ENCODE peak calls at places on chromosomes 13 and 19, in four cellular contexts. J, V, S and C are unnamed samples.
A peak's percentile ranks its signal among the peaks of the same experiment; 100 is the strongest.

GRCh38 chr13:44197791-44198770 is 175.5 kb upstream of the SERP2 start:
- DNase-seq in J (no peak), V (peak; percentile 39), S (no peak), C (no peak)

GRCh38 chr19:55544014-55544413 is 1.3 kb downstream of the SBK3 start:
- DNase-seq in J (no peak), V (no peak), S (no peak), C (no peak)

GRCh38 chr13:99624936-99625540 is 123.8 kb downstream of the TM9SF2 start:
- DNase-seq in J (no peak), V (no peak), S (no peak), C (no peak)

GRCh38 chr19:47228168-47228936 is 2.6 kb downstream of the BBC3 start:
- DNase-seq in J (no peak), V (peak; percentile 23), S (peak; percentile 45), C (peak; percentile 55)

GRCh38 chr13:113090415-113090770 is 15.2 kb upstream of the F7 start:
- DNase-seq in J (no peak), V (no peak), S (no peak), C (peak; percentile 20)

GRCh38 chr13:62663767-62664166 is 1248.1 kb upstream of the PCDH20 start:
- DNase-seq in J (no peak), V (no peak), S (no peak), C (no peak)

GRCh38 chr13:70634893-70635292 is 526.6 kb upstream of the KLHL1 start:
- DNase-seq in J (no peak), V (no peak), S (no peak), C (no peak)

GRCh38 chr19:4916292-4917082 is 7.2 kb downstream of the UHRF1 start:
- DNase-seq in J (no peak), V (no peak), S (no peak), C (no peak)

GRCh38 chr19:33390120-33390907 is 16.8 kb downstream of the CEBPG start:
- DNase-seq in J (no peak), V (peak; percentile 84), S (no peak), C (no peak)

GRCh38 chr13:44618326-44618725 is 42.2 kb upstream of the TSC22D1 start:
- DNase-seq in J (no peak), V (peak; percentile 16), S (no peak), C (no peak)

GRCh38 chr19:28560786-28561185 is 652.2 kb downstream of the UQCRFS1 start:
- DNase-seq in J (no peak), V (no peak), S (no peak), C (no peak)
- TF ChIP-seq CTCF in J (no peak), V (no peak), S (no peak), C (peak; percentile 28)

GRCh38 chr19:12838893-12839656 is 760 bp downstream of the MAST1 start:
- DNase-seq in J (no peak), V (no peak), S (no peak), C (peak; percentile 47)

GRCh38 chr19:12834976-12835757 is 788 bp upstream of the RTBDN start:
- DNase-seq in J (no peak), V (peak; percentile 15), S (no peak), C (peak; percentile 77)

GRCh38 chr19:12836529-12836863 is 1.8 kb upstream of the MAST1 start:
- DNase-seq in J (no peak), V (no peak), S (no peak), C (no peak)

GRCh38 chr19:12838182-12838890 is at the start of gene MAST1:
- DNase-seq in J (no peak), V (peak; percentile 29), S (no peak), C (peak; percentile 84)

GRCh38 chr19:12837225-12837624 is 1.1 kb upstream of the MAST1 start:
- DNase-seq in J (no peak), V (no peak), S (no peak), C (no peak)
- TF ChIP-seq CTCF in J (no peak), V (no peak), S (no peak), C (no peak)

GRCh38 chr19:40807147-40808020 is 8.4 kb downstream of the EGLN2 start:
- DNase-seq in J (no peak), V (no peak), S (no peak), C (no peak)
- TF ChIP-seq CTCF in J (peak; percentile 36), V (peak; percentile 28), S (no peak), C (no peak)

GRCh38 chr19:50906217-50906616 is 5.0 kb downstream of the KLK4 start:
- DNase-seq in J (no peak), V (peak; percentile 21), S (no peak), C (peak; percentile 62)
- TF ChIP-seq CTCF in J (peak; percentile 48), V (peak; percentile 36), S (no peak), C (peak; percentile 62)

GRCh38 chr13:72258340-72258981 is 391.5 kb upstream of the DACH1 start:
- DNase-seq in J (no peak), V (no peak), S (no peak), C (peak; percentile 10)

GRCh38 chr13:72259528-72259927 is 392.5 kb upstream of the DACH1 start:
- DNase-seq in J (no peak), V (no peak), S (no peak), C (no peak)

GRCh38 chr13:72255908-72256307 is 388.9 kb upstream of the DACH1 start:
- DNase-seq in J (no peak), V (peak; percentile 1), S (no peak), C (peak; percentile 50)

DNA sequence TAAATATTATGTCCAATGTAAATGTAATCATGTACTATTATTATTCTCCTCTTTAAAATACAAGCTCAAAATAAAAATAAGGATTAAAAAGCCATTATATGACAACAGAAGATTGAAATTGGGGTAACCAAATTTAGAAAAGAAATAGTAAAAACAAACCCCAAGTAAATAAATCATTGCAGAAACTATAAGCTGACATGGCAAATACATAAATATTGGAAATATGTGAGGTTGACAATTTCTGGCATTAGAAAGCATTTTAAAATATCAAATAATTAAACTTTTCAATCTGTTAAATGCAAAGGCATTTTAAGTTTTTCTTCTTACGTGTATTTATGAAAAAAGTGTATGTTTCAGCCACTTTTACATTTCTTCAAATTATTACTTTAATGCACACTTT is 394.7 kb upstream of the DACH1 start:
- DNase-seq in J (no peak), V (no peak), S (no peak), C (no peak)
- TF ChIP-seq CTCF in J (no peak), V (no peak), S (no peak), C (no peak)

GRCh38 chr13:109427695-109428094 is 358.7 kb downstream of the IRS2 start:
- DNase-seq in J (no peak), V (no peak), S (no peak), C (no peak)
- TF ChIP-seq CTCF in J (no peak), V (no peak), S (no peak), C (no peak)

GRCh38 chr19:42344336-42344893 is 19.0 kb downstream of the MEGF8 start:
- DNase-seq in J (no peak), V (no peak), S (no peak), C (no peak)

GRCh38 chr19:42348211-42348610 is 22.8 kb downstream of the MEGF8 start:
- DNase-seq in J (no peak), V (no peak), S (no peak), C (no peak)

GRCh38 chr19:42345191-42345812 is 19.9 kb downstream of the MEGF8 start:
- DNase-seq in J (no peak), V (peak; percentile 73), S (no peak), C (no peak)

DNA sequence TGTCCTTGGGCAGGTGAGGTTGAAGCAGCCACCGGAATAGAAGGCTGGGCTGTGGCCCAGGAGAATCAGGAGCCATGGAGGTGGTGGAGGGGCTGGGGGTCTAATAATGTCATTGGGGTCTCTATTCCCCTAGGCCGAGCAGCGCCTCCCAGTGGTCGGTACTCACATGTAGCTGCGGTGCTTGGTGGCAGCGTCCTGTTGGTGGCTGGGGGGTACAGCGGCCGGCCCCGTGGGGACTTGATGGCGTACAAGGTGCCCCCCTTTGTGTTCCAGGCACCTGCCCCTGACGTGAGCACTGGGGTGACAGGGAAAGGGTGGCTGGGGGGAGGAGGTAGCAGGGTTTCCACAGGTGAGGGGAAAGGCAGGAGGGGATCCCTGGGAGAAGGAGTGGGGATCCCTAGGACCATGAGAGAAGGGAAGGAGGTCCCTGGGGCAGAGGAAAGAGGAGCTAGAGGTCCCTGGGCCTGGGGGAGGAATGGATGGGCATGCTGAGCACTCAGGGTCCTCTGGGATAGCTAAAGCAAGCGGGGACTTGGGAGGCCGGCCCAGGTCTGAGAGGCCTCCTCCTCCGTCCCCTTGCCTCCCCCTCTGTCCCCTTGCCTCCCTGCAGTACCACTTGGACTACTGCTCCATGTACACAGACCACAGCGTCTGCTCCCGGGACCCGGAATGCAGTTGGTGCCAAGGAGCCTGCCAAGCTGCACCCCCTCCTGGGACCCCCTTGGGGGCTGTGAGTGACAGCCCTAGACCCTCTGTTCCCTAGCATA is 18.1 kb downstream of the MEGF8 start:
- DNase-seq in J (no peak), V (no peak), S (no peak), C (no peak)
- TF ChIP-seq CTCF in J (peak; percentile 12), V (no peak), S (no peak), C (peak; percentile 39)

DNA sequence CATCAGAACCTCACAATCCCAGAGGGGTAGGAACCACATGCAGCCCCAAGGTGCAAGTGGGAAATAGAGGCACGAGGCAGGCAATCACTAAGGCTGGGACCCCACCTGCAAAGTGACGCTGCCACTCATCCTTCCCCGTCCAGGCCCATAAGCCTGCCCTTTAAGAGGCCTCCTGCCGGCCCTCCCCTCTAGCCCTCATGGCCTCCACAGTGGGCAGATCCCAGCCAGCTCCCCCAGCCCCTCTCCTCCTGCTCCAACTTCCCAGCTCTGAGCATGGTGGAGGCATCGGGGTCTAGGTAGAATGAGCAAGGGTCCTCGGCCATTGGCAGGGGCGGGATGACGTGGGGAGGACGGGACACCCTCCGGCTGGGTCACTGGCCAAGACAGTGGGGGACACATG is 2.7 kb downstream of the ZSCAN18 start:
- DNase-seq in J (no peak), V (no peak), S (no peak), C (no peak)
- TF ChIP-seq CTCF in J (no peak), V (no peak), S (no peak), C (no peak)

GRCh38 chr13:51781246-51782022 is 22.5 kb downstream of the DHRS12 start:
- DNase-seq in J (no peak), V (peak; percentile 33), S (no peak), C (no peak)
- TF ChIP-seq CTCF in J (peak; percentile 45), V (peak; percentile 31), S (no peak), C (no peak)

DNA sequence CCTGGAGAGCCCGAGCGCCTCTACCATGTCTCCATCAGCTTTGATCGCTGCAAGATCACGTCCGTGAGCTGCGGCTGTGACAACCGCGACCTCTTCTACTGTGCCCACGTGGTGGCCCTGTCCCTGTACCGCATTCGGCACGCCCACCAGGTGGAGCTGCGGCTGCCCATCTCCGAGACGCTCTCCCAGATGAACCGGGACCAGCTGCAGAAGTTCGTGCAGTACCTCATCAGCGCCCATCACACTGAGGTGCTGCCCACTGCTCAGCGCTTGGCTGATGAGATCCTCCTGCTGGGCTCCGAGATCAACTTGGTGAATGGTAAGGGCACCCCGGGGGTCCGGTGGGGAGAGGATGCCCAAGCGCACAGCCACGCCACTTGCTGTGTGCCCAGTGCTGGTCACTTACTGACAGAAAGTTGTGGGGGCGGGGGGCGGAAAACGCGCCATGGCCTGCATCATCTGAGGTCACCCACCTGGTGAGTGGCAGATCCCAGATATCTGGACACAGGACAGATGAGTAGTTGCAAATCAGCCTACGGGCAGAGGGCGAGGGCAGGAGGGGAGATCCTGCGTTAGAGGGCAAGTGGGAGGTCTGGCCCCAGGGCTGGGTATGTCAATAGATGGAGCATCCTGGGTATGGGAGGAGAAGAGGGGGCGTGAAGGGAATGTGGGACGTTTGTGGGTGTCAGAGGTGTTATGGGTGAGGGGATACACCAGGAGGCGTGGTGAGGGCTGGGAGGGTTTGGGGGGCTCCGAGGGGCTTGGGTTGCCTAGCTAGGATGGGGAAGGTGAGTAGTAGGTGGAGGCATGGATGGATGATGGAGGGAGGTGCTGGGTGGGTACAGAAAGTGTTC is 9.8 kb downstream of the ZSWIM4 start:
- DNase-seq in J (no peak), V (no peak), S (no peak), C (peak; percentile 62)
- TF ChIP-seq CTCF in J (peak; percentile 14), V (peak; percentile 17), S (no peak), C (peak; percentile 46)